ENCODE peak calls at places on chromosomes 12 and 14, in nine cellular contexts. I is activated CD4-positive, CD25-positive, alpha-beta regulatory T cell; D is activated CD4-positive, alpha-beta T cell treated with anti-CD3 and anti-CD28 coated beads for 4 hours; L is naive thymus-derived CD8-positive, alpha-beta T cell; W is CD8-positive, alpha-beta memory T cell; Y is tibial artery; S is activated effector memory CD4-positive, alpha-beta T cell treated with Interleukin-2 at 50 U/mL for 16 hours; Z is HCT116; J is CD4-positive, alpha-beta memory T cell. P is an unnamed sample.
A peak's percentile ranks its signal among the peaks of the same experiment; 100 is the strongest.

GRCh38 chr12:75289678-75290200 is 40.4 kb downstream of the CAPS2 start:
- DNase-seq in I (no peak), D (no peak), L (no peak), W (no peak), Y (no peak), S (no peak), Z (peak; percentile 3), J (no peak), P (no peak)

GRCh38 chr12:59999291-59999690 is 403.5 kb downstream of the SLC16A7 start:
- DNase-seq in I (no peak), D (no peak), L (no peak), W (no peak), Y (no peak), S (no peak), Z (no peak), J (no peak), P (no peak)

GRCh38 chr12:74689071-74689655 is 151.5 kb downstream of the ATXN7L3B start:
- DNase-seq in I (no peak), D (no peak), L (no peak), W (peak; percentile 15), Y (no peak), S (no peak), Z (peak; percentile 47), J (peak; percentile 38), P (no peak)

GRCh38 chr14:77377502-77377844 is 294 bp downstream of the SAMD15 start:
- DNase-seq in I (no peak), D (no peak), L (no peak), W (no peak), Y (no peak), S (no peak), Z (no peak), J (no peak), P (no peak)

GRCh38 chr12:107125833-107126232 is 32.5 kb upstream of the CRY1 start:
- DNase-seq in I (no peak), D (no peak), L (no peak), W (no peak), Y (no peak), S (no peak), Z (no peak), J (no peak), P (no peak)

GRCh38 chr12:44779766-44780165 is 96.3 kb downstream of the NELL2 start:
- DNase-seq in I (no peak), D (no peak), L (no peak), W (no peak), Y (no peak), S (no peak), Z (no peak), J (no peak), P (no peak)

GRCh38 chr12:55721601-55722213 is 1.5 kb downstream of the RDH5 start:
- DNase-seq in I (no peak), D (no peak), L (no peak), W (no peak), Y (no peak), S (no peak), Z (no peak), J (no peak), P (no peak)

GRCh38 chr14:75885829-75886228 is 96.0 kb downstream of the TGFB3 start:
- DNase-seq in I (no peak), D (no peak), L (no peak), W (no peak), Y (no peak), S (no peak), Z (no peak), J (no peak), P (no peak)

GRCh38 chr14:102140027-102140749 is 491 bp downstream of the WDR20 start:
- DNase-seq in I (no peak), D (peak; percentile 22), L (no peak), W (peak; percentile 12), Y (no peak), S (peak; percentile 10), Z (no peak), J (peak; percentile 26), P (no peak)

GRCh38 chr12:57632369-57632897 is 568 bp downstream of the B4GALNT1 start:
- DNase-seq in I (no peak), D (no peak), L (no peak), W (no peak), Y (no peak), S (no peak), Z (no peak), J (peak; percentile 22), P (no peak)

GRCh38 chr14:96949594-96949993 is 152.4 kb downstream of the VRK1 start:
- DNase-seq in I (no peak), D (no peak), L (no peak), W (no peak), Y (no peak), S (no peak), Z (no peak), J (no peak), P (no peak)

GRCh38 chr12:22256076-22256475 is 78.4 kb downstream of the ST8SIA1 start:
- DNase-seq in I (no peak), D (no peak), L (no peak), W (no peak), Y (no peak), S (no peak), Z (no peak), J (no peak), P (no peak)

GRCh38 chr12:104866286-104866685 is 91.8 kb downstream of the SLC41A2 start:
- DNase-seq in I (no peak), D (no peak), L (no peak), W (no peak), Y (no peak), S (no peak), Z (no peak), J (no peak), P (peak; percentile 52)

GRCh38 chr12:70045036-70045435 is 198.2 kb upstream of the CNOT2 start:
- DNase-seq in I (no peak), D (no peak), L (no peak), W (no peak), Y (no peak), S (no peak), Z (no peak), J (no peak), P (no peak)

GRCh38 chr14:21505009-21505553 is 6.1 kb downstream of the METTL3 start:
- DNase-seq in I (no peak), D (no peak), L (no peak), W (no peak), Y (no peak), S (no peak), Z (no peak), J (peak; percentile 25), P (no peak)

GRCh38 chr14:65062096-65063075 is 39.9 kb downstream of the MAX start:
- DNase-seq in I (no peak), D (no peak), L (no peak), W (no peak), Y (no peak), S (no peak), Z (no peak), J (no peak), P (no peak)

GRCh38 chr12:45315462-45315861 is 99.6 kb downstream of the ANO6 start:
- DNase-seq in I (no peak), D (no peak), L (no peak), W (no peak), Y (no peak), S (no peak), Z (no peak), J (no peak), P (no peak)

GRCh38 chr12:27711312-27711682 is 665 bp downstream of the MRPS35 start:
- DNase-seq in I (no peak), D (no peak), L (no peak), W (no peak), Y (no peak), S (no peak), Z (no peak), J (peak; percentile 18), P (no peak)

GRCh38 chr14:33693237-33693636 is 257.6 kb downstream of the EGLN3 start:
- DNase-seq in I (no peak), D (no peak), L (no peak), W (no peak), Y (no peak), S (no peak), Z (no peak), J (no peak), P (no peak)

GRCh38 chr12:117280019-117280680 is 81.3 kb downstream of the NOS1 start:
- DNase-seq in I (no peak), D (no peak), L (no peak), W (no peak), Y (no peak), S (no peak), Z (no peak), J (no peak), P (no peak)

GRCh38 chr12:132602578-132603239 is 7.7 kb downstream of the LRCOL1 start:
- DNase-seq in I (no peak), D (no peak), L (no peak), W (no peak), Y (no peak), S (no peak), Z (no peak), J (no peak), P (no peak)

GRCh38 chr12:79514730-79515525 is 175.8 kb downstream of the PAWR start:
- DNase-seq in I (no peak), D (no peak), L (no peak), W (no peak), Y (no peak), S (no peak), Z (no peak), J (no peak), P (peak; percentile 50)

GRCh38 chr12:81095470-81096232 is 17.8 kb downstream of the ACSS3 start:
- DNase-seq in I (no peak), D (no peak), L (no peak), W (no peak), Y (no peak), S (no peak), Z (no peak), J (no peak), P (no peak)

GRCh38 chr14:67473290-67474082 is 15.0 kb downstream of the TMEM229B start:
- DNase-seq in I (no peak), D (no peak), L (no peak), W (no peak), Y (no peak), S (no peak), Z (no peak), J (no peak), P (no peak)

GRCh38 chr14:69260246-69260978 is 454 bp downstream of the GALNT16 start:
- DNase-seq in I (no peak), D (no peak), L (no peak), W (no peak), Y (no peak), S (no peak), Z (no peak), J (no peak), P (no peak)

GRCh38 chr14:30808576-30808975 is 65.8 kb upstream of the COCH start:
- DNase-seq in I (no peak), D (no peak), L (no peak), W (no peak), Y (no peak), S (no peak), Z (no peak), J (no peak), P (no peak)

GRCh38 chr12:80917651-80918050 is 20.1 kb downstream of the LIN7A start:
- DNase-seq in I (no peak), D (no peak), L (no peak), W (no peak), Y (no peak), S (no peak), Z (no peak), J (no peak), P (no peak)

GRCh38 chr12:104569348-104570173 is 112.8 kb downstream of the CHST11 start:
- DNase-seq in I (no peak), D (no peak), L (peak; percentile 4), W (peak; percentile 82), Y (no peak), S (peak; percentile 32), Z (no peak), J (peak; percentile 74), P (no peak)

GRCh38 chr14:35144029-35144428 is 21.7 kb downstream of the PRORP start:
- DNase-seq in I (no peak), D (no peak), L (no peak), W (no peak), Y (no peak), S (no peak), Z (no peak), J (no peak), P (no peak)

GRCh38 chr14:103558071-103558882 is 4.2 kb downstream of the BAG5 start:
- DNase-seq in I (no peak), D (no peak), L (no peak), W (no peak), Y (no peak), S (no peak), Z (no peak), J (no peak), P (no peak)

GRCh38 chr12:52436000-52436827 is 2.0 kb upstream of the KRT75 start:
- DNase-seq in I (no peak), D (no peak), L (no peak), W (no peak), Y (no peak), S (no peak), Z (no peak), J (no peak), P (no peak)